ENCODE peak calls at places on chromosomes 3 and 15, in nine cellular contexts. R is G401; A is HepG2; K is T-helper 1 cell; T is NCI-H2081; Q is glutamatergic neuron; U is skeletal muscle cell; W is occipital lobe; B is activated CD8-positive, alpha-beta memory T cell treated with anti-CD3 and anti-CD28 coated beads, Interleukin-2, amount 50 U/mL, for 48 hours. G is an unnamed sample.

GRCh38 chr15:29870495-29871151 is 48.4 kb upstream of the TJP1 start:
- DNase-seq in K (no peak), B (no peak), T (peak), U (no peak), A (no peak), W (no peak), R (no peak), Q (peak), G (no peak)

GRCh38 chr15:85026304-85027032 is 44.8 kb downstream of the PDE8A start:
- DNase-seq in W (no peak), U (no peak), A (no peak), R (no peak), T (no peak), K (no peak), Q (no peak), B (no peak), G (no peak)

GRCh38 chr3:157204431-157204830 is 44.5 kb upstream of the CCNL1 start:
- DNase-seq in R (peak), B (no peak), Q (no peak), U (no peak), A (no peak), K (no peak), W (no peak), T (peak), G (no peak)

GRCh38 chr3:154218728-154219127 is 97.5 kb downstream of the ARHGEF26 start:
- DNase-seq in Q (no peak), B (no peak), K (no peak), A (no peak), U (no peak), T (no peak), W (no peak), R (no peak), G (no peak)

GRCh38 chr15:70672081-70672480 is 91.3 kb downstream of the UACA start:
- DNase-seq in K (no peak), W (no peak), U (no peak), R (no peak), T (no peak), B (no peak), Q (no peak), A (no peak), G (no peak)

GRCh38 chr15:70442616-70443321 is 320.6 kb downstream of the UACA start:
- DNase-seq in W (no peak), K (no peak), R (no peak), T (no peak), U (no peak), B (no peak), Q (no peak), A (no peak), G (no peak)

GRCh38 chr3:190053919-190054672 is 66.6 kb downstream of the P3H2 start:
- DNase-seq in A (no peak), U (no peak), W (no peak), T (no peak), Q (no peak), B (no peak), R (no peak), K (no peak), G (no peak)

GRCh38 chr3:143654906-143655305 is 193.4 kb downstream of the SLC9A9 start:
- DNase-seq in Q (no peak), B (no peak), R (no peak), U (peak), K (no peak), W (no peak), T (no peak), A (no peak), G (no peak)

GRCh38 chr3:64398431-64398830 is 173.2 kb upstream of the PRICKLE2 start:
- DNase-seq in W (no peak), K (no peak), B (no peak), R (no peak), A (no peak), T (no peak), Q (no peak), U (no peak), G (no peak)

GRCh38 chr3:107068980-107069379 is 308.3 kb upstream of the CCDC54 start:
- DNase-seq in A (no peak), B (no peak), Q (no peak), U (peak), T (no peak), R (no peak), W (peak), K (no peak), G (no peak)

GRCh38 chr3:194330579-194330978 is 20.5 kb downstream of the CPN2 start:
- DNase-seq in K (no peak), T (no peak), R (peak), B (no peak), U (peak), W (no peak), A (no peak), Q (no peak), G (peak)

GRCh38 chr3:60803812-60804211 is 447.4 kb downstream of the FHIT start:
- DNase-seq in B (no peak), A (no peak), K (no peak), U (no peak), W (peak), Q (no peak), R (no peak), T (peak), G (no peak)

G was measured in ureter.